ENCODE peak calls at places on chromosomes 1 and 21, in eight cellular contexts. F, A, V, C, D, Z, K and T are unnamed samples.

GRCh38 chr1:115767403-115767802 is 1.1 kb downstream of the CASQ2 start:
- ATAC-seq in K (no peak), F (no peak), Z (no peak), A (no peak), C (no peak), D (no peak), V (no peak), T (no peak)

GRCh38 chr1:181014431-181015257 is 8.0 kb downstream of the STX6 start:
- ATAC-seq in V (peak; percentile 78), K (peak; percentile 86), A (no peak), C (no peak), Z (no peak), D (no peak), F (no peak), T (no peak)

GRCh38 chr1:100164702-100165101 is 13.4 kb downstream of the LRRC39 start:
- ATAC-seq in Z (no peak), F (no peak), A (no peak), K (no peak), C (no peak), V (no peak), D (no peak), T (no peak)

GRCh38 chr1:232252719-232253118 is 377.2 kb downstream of the SIPA1L2 start:
- ATAC-seq in F (no peak), V (no peak), A (no peak), Z (no peak), D (peak; percentile 74), C (no peak), K (no peak), T (no peak)

GRCh38 chr1:42847111-42847580 is 733 bp downstream of the ZNF691 start:
- ATAC-seq in V (no peak), Z (no peak), A (no peak), C (peak; percentile 23), D (no peak), K (no peak), F (no peak), T (no peak)

GRCh38 chr21:20999567-21000169 is 1.5 kb downstream of the NCAM2 start:
- ATAC-seq in F (no peak), V (no peak), Z (no peak), D (peak; percentile 8), A (no peak), C (peak; percentile 79), K (no peak), T (no peak)

GRCh38 chr1:168689726-168690602 is 39.0 kb downstream of the DPT start:
- ATAC-seq in V (no peak), F (no peak), D (no peak), K (no peak), A (no peak), C (no peak), Z (no peak), T (peak; percentile 44)

GRCh38 chr1:93829061-93829460 is 49.9 kb downstream of the DNTTIP2 start:
- ATAC-seq in A (peak; percentile 47), K (no peak), V (no peak), D (peak; percentile 91), F (no peak), Z (no peak), C (no peak), T (peak; percentile 37)